ENCODE peak calls at places on chromosomes 3 and 15, in four cellular contexts. J is breast epithelium, R is GM12878, L is fibroblast of lung. G is an unnamed sample.

GRCh38 chr3:66038726-66039589 is at the start of gene MAGI1:
- DNase-seq in J (peak; percentile 88), R (no peak), L (peak; percentile 96), G (peak; percentile 87)

GRCh38 chr15:100863406-100864198 is 16.0 kb upstream of the ALDH1A3 start:
- DNase-seq in J (no peak), R (no peak), L (peak; percentile 70), G (no peak)

GRCh38 chr3:81425198-81425868 is 336.1 kb downstream of the GBE1 start:
- DNase-seq in J (no peak), R (no peak), L (peak; percentile 80), G (no peak)

GRCh38 chr3:110165753-110166152 is 828.4 kb upstream of the DPPA4 start:
- DNase-seq in J (no peak), R (no peak), L (peak; percentile 10), G (no peak)

GRCh38 chr15:52551762-52552161 is 17.1 kb downstream of the ARPP19 start:
- DNase-seq in J (no peak), R (no peak), L (no peak), G (no peak)

GRCh38 chr3:65597952-65598413 is 440.7 kb downstream of the MAGI1 start:
- DNase-seq in J (no peak), R (no peak), L (no peak), G (no peak)

GRCh38 chr3:14227866-14228265 is 49.2 kb downstream of the LSM3 start:
- DNase-seq in J (no peak), R (no peak), L (no peak), G (no peak)

GRCh38 chr3:177284383-177284881 is 87.2 kb upstream of the TBL1XR1 start:
- DNase-seq in J (no peak), R (no peak), L (peak; percentile 45), G (no peak)

GRCh38 chr15:40427188-40427587 is 13.6 kb upstream of the BAHD1 start:
- DNase-seq in J (no peak), R (no peak), L (no peak), G (no peak)

GRCh38 chr3:131568460-131568859 is 65.7 kb upstream of the MRPL3 start:
- DNase-seq in J (no peak), R (no peak), L (no peak), G (no peak)

DNA sequence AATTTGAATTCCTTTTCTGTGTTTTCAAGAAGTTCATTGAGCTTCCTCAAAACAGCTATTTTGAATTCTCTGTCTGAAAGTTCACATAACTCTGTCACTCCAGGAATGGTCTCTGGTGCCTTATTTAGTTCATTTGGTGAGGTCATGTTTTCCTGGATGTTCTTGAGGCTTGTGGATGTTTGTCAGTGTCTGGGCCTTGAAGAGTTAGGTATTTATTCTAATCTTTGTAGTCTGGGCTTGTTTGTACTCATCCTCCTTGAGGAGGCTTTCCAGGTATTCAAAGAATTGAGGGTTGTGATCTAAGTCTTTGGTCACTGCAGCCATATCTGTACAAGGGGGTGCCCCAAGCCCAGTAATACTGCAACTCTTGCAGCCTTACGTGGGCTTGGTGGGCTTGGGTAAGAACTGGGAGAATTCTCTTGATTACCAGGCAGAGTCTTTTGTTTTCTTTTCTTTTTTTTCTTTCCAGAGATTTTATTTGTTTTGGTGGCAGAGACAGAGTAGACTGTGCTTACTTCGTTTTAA is 19.3 kb upstream of the CCNDBP1 start:
- DNase-seq in J (no peak), R (no peak), L (no peak), G (no peak)
- H3K36me3 ChIP-seq in J (no peaks in the 10 kb centered on the region), R (peaks cover 5% of the 10 kb centered on the region), L (peaks cover 1% of the 10 kb centered on the region), G (peaks cover 2% of the 10 kb centered on the region)

GRCh38 chr3:194640829-194641228 is 7.6 kb upstream of the TMEM44 start:
- DNase-seq in J (no peak), R (no peak), L (peak; percentile 56), G (no peak)
- TF ChIP-seq CTCF in J (no peak), R (no peak), L (peak; percentile 43), G (peak; percentile 30)

GRCh38 chr3:83873550-83873949 is 1085.2 kb upstream of the CADM2 start:
- DNase-seq in J (no peak), R (no peak), L (peak; percentile 77), G (no peak)
- H3K36me3 ChIP-seq in J (no peaks in the 10 kb centered on the region), R (no peaks in the 10 kb centered on the region), L (no peaks in the 10 kb centered on the region), G (no peaks in the 10 kb centered on the region)

GRCh38 chr15:42796955-42797779 is 60.2 kb upstream of the CDAN1 start:
- DNase-seq in J (no peak), R (no peak), L (no peak), G (no peak)
- TF ChIP-seq CTCF in J (no peak), R (no peak), L (no peak), G (no peak)

DNA sequence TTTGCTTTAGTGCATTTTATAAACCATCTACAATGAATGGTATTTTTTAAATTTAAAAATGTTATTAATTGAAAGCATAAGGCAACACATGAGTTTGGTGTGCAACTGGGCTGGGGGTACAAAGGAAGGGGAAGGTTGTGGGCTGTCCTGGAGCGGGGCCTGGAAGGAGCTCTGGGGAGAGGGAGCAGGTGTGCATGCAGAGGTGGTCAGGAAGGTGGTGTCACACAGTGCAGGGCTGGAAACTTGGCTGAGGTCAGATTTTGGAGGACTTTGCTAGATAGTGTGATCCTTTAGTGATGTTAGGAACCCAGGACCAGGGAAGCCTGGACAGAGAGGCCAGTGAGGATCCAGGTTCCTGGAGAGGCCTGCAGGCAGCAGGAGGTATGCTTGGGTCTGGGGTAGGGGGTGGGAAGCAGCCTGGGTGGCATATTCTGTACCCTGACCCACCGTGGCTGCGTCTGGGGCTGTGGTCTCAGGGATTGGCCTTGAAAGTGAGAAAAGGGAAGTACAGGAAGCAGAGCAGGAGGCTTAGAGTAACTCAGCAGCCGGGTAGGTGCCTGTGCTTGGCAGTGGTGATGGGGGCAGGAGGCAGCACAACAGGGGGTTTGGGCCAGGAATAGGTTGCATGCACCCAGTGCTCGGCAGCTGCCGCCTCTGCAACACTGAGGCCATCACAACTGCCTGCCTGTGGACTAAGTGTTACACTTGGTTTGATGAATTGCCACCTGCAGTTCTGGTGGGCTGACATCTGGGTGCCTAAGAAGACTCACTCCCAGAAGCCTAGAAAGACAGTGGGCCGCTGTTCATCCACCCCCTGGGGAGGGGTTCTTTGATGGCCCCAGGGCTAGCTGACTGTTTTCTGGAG is 33.0 kb downstream of the KY start:
- DNase-seq in J (no peak), R (no peak), L (no peak), G (no peak)
- H3K36me3 ChIP-seq in J (no peaks in the 10 kb centered on the region), R (no peaks in the 10 kb centered on the region), L (no peaks in the 10 kb centered on the region), G (no peaks in the 10 kb centered on the region)

DNA sequence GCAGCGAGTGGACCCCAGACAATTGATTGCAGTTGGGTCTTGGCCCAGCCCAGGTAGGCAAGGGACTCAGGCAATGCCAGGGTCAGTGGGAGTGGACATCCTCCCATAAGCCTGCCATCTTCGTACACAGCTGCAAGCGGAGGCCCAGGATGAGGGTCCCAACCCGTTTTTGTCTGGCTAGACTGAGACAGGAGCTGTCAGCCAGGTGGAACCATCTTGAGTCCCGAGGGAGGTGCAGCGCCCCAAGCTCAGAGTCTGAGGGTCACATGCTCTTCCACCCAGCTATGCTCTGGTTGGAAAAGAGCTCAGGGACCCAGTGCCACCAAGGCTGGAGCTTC is 22.6 kb upstream of the IP6K2 start:
- DNase-seq in J (no peak), R (no peak), L (no peak), G (no peak)
- TF ChIP-seq CTCF in J (no peak), R (no peak), L (no peak), G (no peak)

GRCh38 chr3:99696497-99696896 is 58.1 kb downstream of the COL8A1 start:
- DNase-seq in J (no peak), R (no peak), L (no peak), G (no peak)
- H3K36me3 ChIP-seq in J (no peaks in the 10 kb centered on the region), R (no peaks in the 10 kb centered on the region), L (no peaks in the 10 kb centered on the region), G (no peaks in the 10 kb centered on the region)